ENCODE peak calls at places on chromosomes 12 and 14, in five cellular contexts. One of them, this sample, is unnamed.

GRCh38 chr12:105317942-105318614 is 12.4 kb upstream of the C12orf75 start:
- DNase-seq in GM04504: no peak
- DNase-seq in astrocyte of the spinal cord: peak
- DNase-seq in NCI-H2081: peak
- DNase-seq in HS-5: no peak
- DNase-seq in this sample: peak

GRCh38 chr12:71731439-71732356 is 23.0 kb upstream of the RAB21 start:
- DNase-seq in GM04504: no peak
- DNase-seq in HS-5: peak
- DNase-seq in NCI-H2081: no peak
- DNase-seq in astrocyte of the spinal cord: peak
- DNase-seq in this sample: no peak

GRCh38 chr14:54652188-54652889 is 85.4 kb downstream of the SAMD4A start:
- DNase-seq in GM04504: peak
- DNase-seq in astrocyte of the spinal cord: peak
- DNase-seq in NCI-H2081: no peak
- DNase-seq in HS-5: peak
- DNase-seq in this sample: no peak

GRCh38 chr12:70217416-70217815 is 25.8 kb upstream of the CNOT2 start:
- DNase-seq in astrocyte of the spinal cord: no peak
- DNase-seq in GM04504: no peak
- DNase-seq in NCI-H2081: no peak
- DNase-seq in HS-5: no peak
- DNase-seq in this sample: no peak

GRCh38 chr12:98397323-98398105 is 117.9 kb upstream of the TMPO start:
- DNase-seq in NCI-H2081: peak
- DNase-seq in HS-5: peak
- DNase-seq in astrocyte of the spinal cord: peak
- DNase-seq in GM04504: peak
- DNase-seq in this sample: peak

GRCh38 chr12:1217191-1217949 is 226.3 kb downstream of the ERC1 start:
- DNase-seq in astrocyte of the spinal cord: peak
- DNase-seq in NCI-H2081: no peak
- DNase-seq in HS-5: peak
- DNase-seq in GM04504: peak
- DNase-seq in this sample: peak

GRCh38 chr12:3225796-3226180 is 148.6 kb downstream of the TSPAN9 start:
- DNase-seq in HS-5: no peak
- DNase-seq in astrocyte of the spinal cord: no peak
- DNase-seq in NCI-H2081: no peak
- DNase-seq in GM04504: no peak
- DNase-seq in this sample: no peak

GRCh38 chr14:58815046-58815701 is 177.4 kb downstream of the DACT1 start:
- DNase-seq in astrocyte of the spinal cord: peak
- DNase-seq in GM04504: no peak
- DNase-seq in HS-5: peak
- DNase-seq in NCI-H2081: no peak
- DNase-seq in this sample: no peak

GRCh38 chr14:53384073-53384472 is 230.9 kb upstream of the DDHD1 start:
- DNase-seq in astrocyte of the spinal cord: no peak
- DNase-seq in NCI-H2081: no peak
- DNase-seq in HS-5: no peak
- DNase-seq in GM04504: no peak
- DNase-seq in this sample: no peak

GRCh38 chr14:23481362-23481970 is 12.0 kb downstream of the NGDN start:
- DNase-seq in astrocyte of the spinal cord: peak
- DNase-seq in HS-5: no peak
- DNase-seq in NCI-H2081: no peak
- DNase-seq in GM04504: no peak
- DNase-seq in this sample: no peak

This sample was measured in COR-L47.